ENCODE peak calls at places on chromosomes 4 and X, in eight cellular contexts. B is anterior cingulate cortex, Y is H9, C is germinal center, L is heart right ventricle, S is NCI-H1092, P is WTC11, R is ureter. O is an unnamed sample.

GRCh38 chrX:1385824-1386223 is 6.1 kb downstream of the SLC25A6 start:
- DNase-seq in B (no peak), Y (no peak), C (no peak), L (no peak), S (no peak), P (peak; percentile 2), R (no peak), O (no peak)

GRCh38 chr4:75881476-75881875 is 20.8 kb downstream of the PPEF2 start:
- DNase-seq in B (no peak), Y (no peak), C (no peak), L (no peak), S (no peak), P (no peak), R (no peak), O (no peak)

GRCh38 chr4:17557880-17558279 is 19.1 kb upstream of the LAP3 start:
- DNase-seq in B (no peak), Y (no peak), C (no peak), L (no peak), S (no peak), P (no peak), R (no peak), O (no peak)

GRCh38 chr4:122341906-122342305 is 36.9 kb upstream of the ADAD1 start:
- DNase-seq in B (no peak), Y (no peak), C (no peak), L (no peak), S (no peak), P (no peak), R (no peak), O (no peak)

GRCh38 chrX:46676399-46677351 is 82.2 kb downstream of the SLC9A7 start:
- DNase-seq in B (no peak), Y (no peak), C (no peak), L (no peak), S (no peak), P (no peak), R (no peak), O (no peak)

GRCh38 chr4:100428051-100428450 is 89.8 kb downstream of the EMCN start:
- DNase-seq in B (no peak), Y (no peak), C (no peak), L (no peak), S (no peak), P (no peak), R (no peak), O (peak; percentile 41)

GRCh38 chr4:43776371-43776770 is 672.2 kb downstream of the KCTD8 start:
- DNase-seq in B (no peak), Y (no peak), C (no peak), L (no peak), S (no peak), P (no peak), R (no peak), O (no peak)

GRCh38 chrX:107818900-107819521 is 6.7 kb upstream of the MID2 start:
- DNase-seq in B (no peak), Y (no peak), C (no peak), L (no peak), S (no peak), P (no peak), R (no peak), O (no peak)

GRCh38 chrX:48726596-48726995 is 30.1 kb downstream of the SUV39H1 start:
- DNase-seq in B (no peak), Y (no peak), C (no peak), L (no peak), S (no peak), P (no peak), R (no peak), O (no peak)